ENCODE peak calls at places on chromosomes 4 and X, in eight cellular contexts. T is fibroblast of lung, H is breast epithelium, L is astrocyte of the spinal cord, U is GM10248, I is psoas muscle, Q is neural progenitor cell, X is tibial artery. N is an unnamed sample.

GRCh38 chr4:38151870-38152269 is 191.7 kb downstream of the PTTG2 start:
- DNase-seq in T (no peak), H (no peak), Q (no peak), L (peak), I (no peak), U (no peak), X (no peak), N (no peak)

GRCh38 chr4:36332023-36332781 is 50.8 kb downstream of the DTHD1 start:
- DNase-seq in X (no peak), Q (peak), H (no peak), T (no peak), L (no peak), I (no peak), U (no peak), N (no peak)

GRCh38 chr4:176769519-176769918 is 23.2 kb downstream of the VEGFC start:
- DNase-seq in Q (no peak), X (no peak), T (peak), U (no peak), I (no peak), L (peak), H (no peak), N (no peak)

GRCh38 chrX:18351774-18352173 is 2.7 kb downstream of the SCML2 start:
- DNase-seq in I (no peak), H (no peak), T (no peak), X (no peak), L (no peak), Q (peak), U (no peak), N (no peak)

GRCh38 chr4:89800012-89800516 is 36.9 kb downstream of the SNCA start:
- DNase-seq in Q (no peak), U (no peak), L (peak), I (no peak), H (no peak), T (peak), X (no peak), N (no peak)

GRCh38 chrX:44223150-44223549 is 120.3 kb downstream of the EFHC2 start:
- DNase-seq in Q (no peak), X (no peak), T (peak), U (no peak), I (no peak), H (no peak), L (peak), N (no peak)

GRCh38 chr4:159719531-159719930 is 616.7 kb downstream of the RAPGEF2 start:
- DNase-seq in T (no peak), L (peak), I (no peak), X (no peak), U (no peak), H (no peak), Q (no peak), N (no peak)

GRCh38 chr4:26074672-26075071 is 160.7 kb downstream of the SMIM20 start:
- DNase-seq in I (no peak), T (no peak), U (peak), H (no peak), L (no peak), Q (no peak), X (no peak), N (no peak)

GRCh38 chr4:89266128-89266527 is 41.5 kb downstream of the GPRIN3 start:
- DNase-seq in H (no peak), I (no peak), T (no peak), L (no peak), Q (no peak), U (no peak), X (no peak), N (no peak)

GRCh38 chrX:16618422-16618821 is 31.5 kb upstream of the S100G start:
- DNase-seq in H (no peak), T (no peak), U (no peak), X (no peak), I (no peak), L (no peak), Q (no peak), N (no peak)

GRCh38 chrX:74420194-74421035 is 878 bp upstream of the SLC16A2 start:
- DNase-seq in T (peak), H (peak), U (no peak), I (peak), Q (peak), L (peak), X (peak), N (no peak)

GRCh38 chrX:149631293-149632165 is at the start of gene TMEM185A:
- DNase-seq in H (peak), Q (peak), L (peak), I (peak), U (peak), T (peak), X (peak), N (peak)

GRCh38 chr4:19213388-19213787 is 1038.3 kb upstream of the SLIT2 start:
- DNase-seq in Q (peak), H (no peak), U (no peak), X (no peak), T (peak), I (no peak), L (peak), N (no peak)

GRCh38 chrX:8760021-8760420 is 28.1 kb upstream of the ANOS1 start:
- DNase-seq in X (no peak), L (no peak), Q (no peak), I (no peak), U (no peak), T (no peak), H (no peak), N (no peak)

GRCh38 chr4:83269256-83269655 is 15.3 kb downstream of the COQ2 start:
- DNase-seq in I (no peak), X (no peak), T (no peak), U (no peak), H (no peak), Q (no peak), L (no peak), N (no peak)

GRCh38 chr4:86901864-86902263 is 9.6 kb upstream of the C4orf36 start:
- DNase-seq in L (no peak), U (no peak), H (no peak), I (no peak), T (no peak), Q (no peak), X (no peak), N (no peak)

GRCh38 chr4:86896596-86896995 is 4.4 kb upstream of the C4orf36 start:
- DNase-seq in L (no peak), X (no peak), Q (no peak), I (no peak), T (peak), U (no peak), H (no peak), N (no peak)

GRCh38 chr4:86895692-86896488 is 3.7 kb upstream of the C4orf36 start:
- DNase-seq in Q (peak), L (peak), U (peak), H (no peak), X (no peak), T (peak), I (no peak), N (no peak)

GRCh38 chr4:86894465-86894864 is 2.2 kb upstream of the C4orf36 start:
- DNase-seq in T (no peak), Q (no peak), H (no peak), L (no peak), I (no peak), U (no peak), X (no peak), N (no peak)

DNA sequence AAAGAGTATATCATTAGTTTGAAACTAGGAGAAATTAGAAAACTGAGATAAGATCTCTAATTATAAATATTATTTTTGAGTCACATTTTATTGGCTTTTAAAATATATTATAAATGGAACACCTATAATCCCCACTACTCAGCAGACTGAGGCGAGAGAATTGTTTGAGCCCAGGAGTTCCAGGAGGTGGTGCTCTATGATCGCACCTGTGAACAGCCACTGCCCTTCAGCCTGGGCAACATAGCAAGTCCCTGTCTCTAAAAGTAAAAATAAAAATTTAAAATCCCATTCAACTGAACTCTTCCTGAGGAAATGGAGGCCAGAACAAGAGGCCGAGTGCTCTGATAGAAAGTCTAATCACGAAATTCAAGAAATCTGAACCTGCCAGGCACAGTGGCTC is 6.3 kb upstream of the C4orf36 start:
- DNase-seq in X (no peak), Q (peak), L (no peak), I (no peak), U (no peak), H (no peak), T (no peak), N (no peak)
- TF ChIP-seq CTCF in X (no peak), Q (peak), L (peak), I (peak), U (peak), H (no peak), T (no peak), N (peak)

GRCh38 chrX:140943513-140943912 is 58.9 kb upstream of the SPANXB1 start:
- DNase-seq in I (no peak), X (no peak), H (no peak), Q (no peak), L (no peak), U (no peak), T (no peak), N (no peak)
- TF ChIP-seq CTCF in I (no peak), X (no peak), H (no peak), Q (no peak), L (no peak), U (no peak), T (no peak), N (no peak)

GRCh38 chr4:94947681-94948108 is 189.9 kb downstream of the BMPR1B start:
- DNase-seq in I (no peak), T (no peak), X (no peak), U (no peak), Q (peak), L (no peak), H (no peak), N (no peak)
- TF ChIP-seq CTCF in I (no peak), T (no peak), X (no peak), U (no peak), Q (no peak), L (no peak), H (no peak), N (no peak)

GRCh38 chrX:46805270-46805669 is 31.6 kb upstream of the RP2 start:
- DNase-seq in T (no peak), L (no peak), I (no peak), U (no peak), X (no peak), H (no peak), Q (no peak), N (no peak)

GRCh38 chrX:46803140-46803539 is 33.7 kb upstream of the RP2 start:
- DNase-seq in L (no peak), X (no peak), Q (no peak), H (no peak), U (no peak), I (no peak), T (peak), N (no peak)
- TF ChIP-seq CTCF in L (peak), X (no peak), Q (no peak), H (no peak), U (peak), I (no peak), T (no peak), N (no peak)

DNA sequence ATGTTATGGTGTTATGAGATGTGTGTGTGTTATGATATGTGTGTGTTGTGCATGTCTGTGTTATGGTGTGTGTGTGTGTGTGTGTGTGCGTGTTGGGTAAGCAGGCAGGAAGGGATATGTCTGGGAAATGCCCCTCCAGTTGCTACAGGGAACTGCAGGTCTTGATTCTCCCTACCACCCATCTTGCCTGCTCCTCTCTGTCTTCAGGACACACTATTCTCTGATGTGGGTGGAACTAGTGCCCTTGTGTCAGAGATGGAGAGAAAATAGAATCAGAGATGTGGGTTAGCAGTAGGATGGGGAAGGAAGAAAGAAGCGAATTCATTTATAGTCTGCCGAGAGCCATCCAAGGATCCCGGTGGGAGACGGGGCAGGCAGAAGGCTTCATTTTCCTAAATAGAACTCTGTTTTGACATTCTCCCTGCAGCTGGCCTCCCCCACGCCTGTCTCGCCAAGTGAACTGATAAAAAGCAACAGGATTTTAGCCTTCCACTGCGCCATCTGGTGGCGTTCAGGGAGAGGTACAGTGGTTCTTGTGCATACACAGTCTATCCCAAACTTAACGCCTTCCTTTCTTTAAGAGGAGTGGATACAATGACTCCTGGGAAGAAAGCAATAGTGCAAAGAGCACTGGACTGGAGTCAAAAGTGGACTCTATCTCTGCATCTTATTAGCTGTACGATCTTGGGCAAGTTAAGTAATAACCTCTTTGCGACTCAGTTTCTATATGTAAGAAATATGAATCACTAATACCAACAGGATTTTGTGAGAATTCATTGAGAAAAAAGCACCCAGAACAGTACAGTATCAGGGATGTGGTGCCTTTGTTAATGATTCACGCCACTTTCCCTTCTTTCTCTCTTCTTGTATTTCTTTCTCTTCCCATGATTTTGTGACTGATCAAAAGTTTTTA is 14.1 kb upstream of the MGST2 start:
- DNase-seq in H (peak), L (peak), X (peak), I (peak), Q (peak), T (peak), U (peak), N (no peak)
- TF ChIP-seq CTCF in H (peak), L (peak), X (peak), I (peak), Q (peak), T (peak), U (peak), N (peak)

DNA sequence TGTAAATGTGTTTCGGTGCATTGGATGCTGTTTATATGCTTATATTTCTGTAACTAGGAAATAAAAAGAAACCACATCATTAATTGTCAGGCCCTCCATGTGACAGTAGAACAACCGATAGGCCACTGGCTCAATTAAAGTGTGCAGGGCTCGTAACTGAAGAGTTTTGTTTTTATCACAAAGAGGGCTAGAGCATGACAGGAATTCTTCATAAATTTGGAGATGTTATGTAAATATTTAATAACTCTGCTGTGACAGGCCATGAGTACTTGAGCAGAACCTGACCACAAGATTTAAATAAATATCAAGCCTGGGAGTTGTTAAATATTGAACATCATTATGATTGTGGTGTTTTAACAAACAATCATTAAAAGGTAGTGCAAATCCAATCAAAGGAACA is 55.9 kb downstream of the MID1 start:
- DNase-seq in L (no peak), U (no peak), H (no peak), I (no peak), Q (no peak), T (no peak), X (no peak), N (no peak)
- TF ChIP-seq CTCF in L (no peak), U (no peak), H (no peak), I (no peak), Q (no peak), T (no peak), X (no peak), N (no peak)

N was measured in D721Med.